ENCODE peak calls at places on chromosomes 3 and 15, in five cellular contexts. One of them, this sample, is unnamed.

GRCh38 chr3:157248590-157249425 is 88.9 kb upstream of the CCNL1 start:
- DNase-seq in uterus: no peak
- DNase-seq in tibial nerve: no peak
- DNase-seq in spleen: no peak
- DNase-seq in thyroid gland: peak; percentile 42
- DNase-seq in this sample: peak; percentile 33

GRCh38 chr15:80512729-80513670 is 108.8 kb downstream of the ARNT2 start:
- DNase-seq in spleen: no peak
- DNase-seq in thyroid gland: peak; percentile 66
- DNase-seq in tibial nerve: no peak
- DNase-seq in uterus: no peak
- DNase-seq in this sample: no peak

GRCh38 chr3:177279118-177279815 is 82.0 kb upstream of the TBL1XR1 start:
- DNase-seq in uterus: no peak
- DNase-seq in spleen: no peak
- DNase-seq in tibial nerve: no peak
- DNase-seq in thyroid gland: peak; percentile 59
- DNase-seq in this sample: no peak

GRCh38 chr3:59313365-59313764 is 263.5 kb upstream of the CFAP20DC start:
- DNase-seq in spleen: no peak
- DNase-seq in thyroid gland: peak; percentile 57
- DNase-seq in uterus: no peak
- DNase-seq in tibial nerve: peak; percentile 26
- DNase-seq in this sample: peak; percentile 30

GRCh38 chr15:93038064-93038705 is 50.8 kb downstream of the RGMA start:
- DNase-seq in thyroid gland: no peak
- DNase-seq in tibial nerve: no peak
- DNase-seq in uterus: no peak
- DNase-seq in spleen: peak; percentile 32
- DNase-seq in this sample: no peak

GRCh38 chr15:88803241-88803919 is at the start of gene ACAN:
- DNase-seq in tibial nerve: no peak
- DNase-seq in uterus: no peak
- DNase-seq in spleen: no peak
- DNase-seq in thyroid gland: no peak
- DNase-seq in this sample: no peak

GRCh38 chr15:61057830-61058529 is 171.1 kb downstream of the RORA start:
- DNase-seq in uterus: no peak
- DNase-seq in thyroid gland: peak; percentile 12
- DNase-seq in spleen: no peak
- DNase-seq in tibial nerve: no peak
- DNase-seq in this sample: no peak

GRCh38 chr3:51929420-51930003 is 12.2 kb downstream of the RRP9 start:
- DNase-seq in uterus: no peak
- DNase-seq in tibial nerve: no peak
- DNase-seq in spleen: no peak
- DNase-seq in thyroid gland: no peak
- DNase-seq in this sample: peak; percentile 34

GRCh38 chr3:38597502-38598060 is 51.9 kb downstream of the SCN5A start:
- DNase-seq in uterus: no peak
- DNase-seq in tibial nerve: no peak
- DNase-seq in spleen: peak; percentile 51
- DNase-seq in thyroid gland: no peak
- DNase-seq in this sample: no peak

GRCh38 chr3:126009181-126009580 is 40.2 kb downstream of the ROPN1B start:
- DNase-seq in tibial nerve: no peak
- DNase-seq in thyroid gland: no peak
- DNase-seq in spleen: no peak
- DNase-seq in uterus: no peak
- DNase-seq in this sample: no peak

GRCh38 chr3:183064475-183064874 is 34.8 kb downstream of the MCCC1 start:
- DNase-seq in thyroid gland: no peak
- DNase-seq in tibial nerve: no peak
- DNase-seq in spleen: no peak
- DNase-seq in uterus: no peak
- DNase-seq in this sample: no peak

GRCh38 chr3:158148218-158148617 is 38.3 kb downstream of the RSRC1 start:
- DNase-seq in tibial nerve: no peak
- DNase-seq in thyroid gland: no peak
- DNase-seq in spleen: no peak
- DNase-seq in uterus: no peak
- DNase-seq in this sample: no peak

GRCh38 chr15:67080118-67080899 is 14.9 kb downstream of the SMAD3 start:
- DNase-seq in spleen: no peak
- DNase-seq in thyroid gland: peak; percentile 80
- DNase-seq in tibial nerve: peak; percentile 57
- DNase-seq in uterus: peak; percentile 59
- DNase-seq in this sample: no peak

GRCh38 chr3:17412950-17413530 is 329.4 kb downstream of the TBC1D5 start:
- DNase-seq in thyroid gland: no peak
- DNase-seq in spleen: no peak
- DNase-seq in tibial nerve: peak; percentile 25
- DNase-seq in uterus: no peak
- DNase-seq in this sample: no peak

GRCh38 chr15:57857871-57858270 is 151.4 kb downstream of the POLR2M start:
- DNase-seq in thyroid gland: no peak
- DNase-seq in tibial nerve: no peak
- DNase-seq in spleen: no peak
- DNase-seq in uterus: no peak
- DNase-seq in this sample: no peak

GRCh38 chr3:48684480-48685143 is 1.1 kb downstream of the NCKIPSD start:
- DNase-seq in uterus: no peak
- DNase-seq in thyroid gland: no peak
- DNase-seq in spleen: no peak
- DNase-seq in tibial nerve: no peak
- DNase-seq in this sample: no peak

GRCh38 chr3:163785693-163786092 is 1292.6 kb downstream of the SI start:
- DNase-seq in thyroid gland: no peak
- DNase-seq in spleen: no peak
- DNase-seq in tibial nerve: no peak
- DNase-seq in uterus: no peak
- DNase-seq in this sample: no peak

GRCh38 chr15:64749999-64750657 is 25.3 kb downstream of the RBPMS2 start:
- DNase-seq in thyroid gland: no peak
- DNase-seq in spleen: no peak
- DNase-seq in tibial nerve: no peak
- DNase-seq in uterus: no peak
- DNase-seq in this sample: no peak

GRCh38 chr3:43316783-43317460 is 30.6 kb downstream of the SNRK start:
- DNase-seq in tibial nerve: no peak
- DNase-seq in spleen: no peak
- DNase-seq in uterus: no peak
- DNase-seq in thyroid gland: no peak
- DNase-seq in this sample: no peak

GRCh38 chr15:101448336-101448735 is 41.2 kb downstream of the PCSK6 start:
- DNase-seq in thyroid gland: no peak
- DNase-seq in uterus: no peak
- DNase-seq in tibial nerve: no peak
- DNase-seq in spleen: no peak
- DNase-seq in this sample: no peak

GRCh38 chr3:132268956-132269355 is 48.3 kb upstream of the ACP3 start:
- DNase-seq in tibial nerve: no peak
- DNase-seq in thyroid gland: peak; percentile 38
- DNase-seq in spleen: no peak
- DNase-seq in uterus: no peak
- DNase-seq in this sample: no peak

GRCh38 chr3:48644898-48645760 is 9.9 kb upstream of the SLC26A6 start:
- DNase-seq in uterus: no peak
- DNase-seq in spleen: no peak
- DNase-seq in tibial nerve: no peak
- DNase-seq in thyroid gland: no peak
- DNase-seq in this sample: no peak

GRCh38 chr3:48478631-48479555 is 25.1 kb downstream of the SHISA5 start:
- DNase-seq in thyroid gland: no peak
- DNase-seq in tibial nerve: no peak
- DNase-seq in spleen: peak; percentile 90
- DNase-seq in uterus: no peak
- DNase-seq in this sample: no peak

GRCh38 chr3:146077181-146077580 is 83.8 kb downstream of the PLOD2 start:
- DNase-seq in uterus: no peak
- DNase-seq in thyroid gland: no peak
- DNase-seq in spleen: no peak
- DNase-seq in tibial nerve: no peak
- DNase-seq in this sample: no peak

GRCh38 chr3:192207661-192208060 is 519.7 kb downstream of the FGF12 start:
- DNase-seq in spleen: no peak
- DNase-seq in uterus: no peak
- DNase-seq in thyroid gland: peak; percentile 81
- DNase-seq in tibial nerve: no peak
- DNase-seq in this sample: no peak

GRCh38 chr3:116930786-116931185 is 221.2 kb downstream of the TUSC7 start:
- DNase-seq in uterus: no peak
- DNase-seq in tibial nerve: no peak
- DNase-seq in thyroid gland: no peak
- DNase-seq in spleen: no peak
- DNase-seq in this sample: no peak
- TF ChIP-seq POLR2A in uterus: no peak
- TF ChIP-seq POLR2A in tibial nerve: no peak
- TF ChIP-seq POLR2A in thyroid gland: no peak
- TF ChIP-seq POLR2A in spleen: no peak
- TF ChIP-seq POLR2A in this sample: no peak

GRCh38 chr3:128369106-128369708 is 97.5 kb downstream of the DNAJB8 start:
- DNase-seq in tibial nerve: no peak
- DNase-seq in uterus: no peak
- DNase-seq in spleen: peak; percentile 34
- DNase-seq in thyroid gland: no peak
- DNase-seq in this sample: no peak
- TF ChIP-seq POLR2A in tibial nerve: no peak
- TF ChIP-seq POLR2A in uterus: no peak
- TF ChIP-seq POLR2A in spleen: no peak
- TF ChIP-seq POLR2A in thyroid gland: no peak
- TF ChIP-seq POLR2A in this sample: no peak

GRCh38 chr15:97981758-97982157 is 21.3 kb downstream of the ARRDC4 start:
- DNase-seq in tibial nerve: no peak
- DNase-seq in thyroid gland: no peak
- DNase-seq in uterus: no peak
- DNase-seq in spleen: no peak
- DNase-seq in this sample: no peak

GRCh38 chr15:97984157-97984556 is 23.7 kb downstream of the ARRDC4 start:
- DNase-seq in spleen: no peak
- DNase-seq in thyroid gland: no peak
- DNase-seq in tibial nerve: no peak
- DNase-seq in uterus: no peak
- DNase-seq in this sample: no peak

GRCh38 chr15:97991972-97992541 is 31.6 kb downstream of the ARRDC4 start:
- DNase-seq in spleen: no peak
- DNase-seq in uterus: no peak
- DNase-seq in tibial nerve: no peak
- DNase-seq in thyroid gland: no peak
- DNase-seq in this sample: no peak

GRCh38 chr15:97989330-97989729 is 28.8 kb downstream of the ARRDC4 start:
- DNase-seq in tibial nerve: no peak
- DNase-seq in thyroid gland: no peak
- DNase-seq in spleen: no peak
- DNase-seq in uterus: no peak
- DNase-seq in this sample: no peak

GRCh38 chr15:97986781-97987180 is 26.3 kb downstream of the ARRDC4 start:
- DNase-seq in thyroid gland: no peak
- DNase-seq in spleen: no peak
- DNase-seq in uterus: no peak
- DNase-seq in tibial nerve: no peak
- DNase-seq in this sample: no peak
- TF ChIP-seq POLR2A in thyroid gland: no peak
- TF ChIP-seq POLR2A in spleen: no peak
- TF ChIP-seq POLR2A in uterus: no peak
- TF ChIP-seq POLR2A in tibial nerve: no peak
- TF ChIP-seq POLR2A in this sample: no peak

GRCh38 chr3:9298236-9298635 is 48.8 kb upstream of the SRGAP3 start:
- DNase-seq in spleen: no peak
- DNase-seq in tibial nerve: no peak
- DNase-seq in uterus: no peak
- DNase-seq in thyroid gland: no peak
- DNase-seq in this sample: no peak

GRCh38 chr3:9296241-9296640 is 46.8 kb upstream of the SRGAP3 start:
- DNase-seq in uterus: no peak
- DNase-seq in tibial nerve: no peak
- DNase-seq in thyroid gland: no peak
- DNase-seq in spleen: no peak
- DNase-seq in this sample: no peak

GRCh38 chr3:9302425-9303181 is 53.2 kb upstream of the SRGAP3 start:
- DNase-seq in spleen: peak; percentile 93
- DNase-seq in thyroid gland: peak; percentile 93
- DNase-seq in tibial nerve: peak; percentile 62
- DNase-seq in uterus: peak; percentile 85
- DNase-seq in this sample: peak; percentile 73

GRCh38 chr3:9301091-9301490 is 51.6 kb upstream of the SRGAP3 start:
- DNase-seq in thyroid gland: no peak
- DNase-seq in uterus: no peak
- DNase-seq in spleen: no peak
- DNase-seq in tibial nerve: no peak
- DNase-seq in this sample: no peak

GRCh38 chr3:9301798-9302197 is 52.4 kb upstream of the SRGAP3 start:
- DNase-seq in tibial nerve: no peak
- DNase-seq in thyroid gland: no peak
- DNase-seq in uterus: no peak
- DNase-seq in spleen: no peak
- DNase-seq in this sample: no peak
- TF ChIP-seq POLR2A in tibial nerve: no peak
- TF ChIP-seq POLR2A in thyroid gland: no peak
- TF ChIP-seq POLR2A in uterus: no peak
- TF ChIP-seq POLR2A in spleen: no peak
- TF ChIP-seq POLR2A in this sample: no peak

DNA sequence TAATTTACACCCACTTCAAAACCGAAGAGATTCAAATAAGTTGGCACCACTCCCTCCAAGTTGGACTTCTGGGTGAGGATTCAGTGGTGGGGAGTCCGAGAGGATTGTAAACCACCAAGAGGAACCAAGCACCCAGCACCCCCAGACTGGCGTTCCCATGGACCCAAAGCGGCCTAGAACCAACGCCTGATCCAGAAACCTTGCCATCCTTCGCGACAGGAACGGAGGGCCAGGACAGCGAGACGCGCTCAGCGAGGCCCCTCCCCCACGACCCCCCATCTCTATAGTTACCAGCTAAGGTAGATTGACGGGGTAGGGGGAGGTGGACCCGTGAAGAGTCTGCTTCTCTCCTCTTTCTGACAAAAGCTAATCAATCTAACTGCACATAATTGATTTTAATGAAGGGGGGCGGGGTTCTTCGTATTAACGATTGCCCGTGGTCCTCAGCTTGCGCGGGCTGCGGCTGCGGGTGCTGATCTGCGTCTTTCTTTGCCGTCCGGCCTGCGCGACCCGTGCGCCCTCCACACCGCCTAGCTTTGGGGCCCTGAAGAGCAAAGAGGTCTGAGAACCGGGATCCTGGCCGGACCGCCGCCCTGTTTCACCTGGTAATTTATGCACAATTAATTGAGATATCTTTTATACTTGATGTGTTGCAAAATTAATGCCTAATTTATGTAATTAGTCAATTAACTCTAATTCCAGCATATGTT is 10.9 kb upstream of the FOXB1 start:
- DNase-seq in uterus: no peak
- DNase-seq in tibial nerve: no peak
- DNase-seq in spleen: no peak
- DNase-seq in thyroid gland: no peak
- DNase-seq in this sample: no peak
- TF ChIP-seq POLR2A in uterus: no peak
- TF ChIP-seq POLR2A in tibial nerve: no peak
- TF ChIP-seq POLR2A in spleen: no peak
- TF ChIP-seq POLR2A in thyroid gland: no peak
- TF ChIP-seq POLR2A in this sample: no peak

GRCh38 chr3:46934508-46935167 is 41.9 kb downstream of the CCDC12 start:
- DNase-seq in tibial nerve: no peak
- DNase-seq in thyroid gland: peak; percentile 56
- DNase-seq in uterus: no peak
- DNase-seq in spleen: peak; percentile 73
- DNase-seq in this sample: peak; percentile 72
- TF ChIP-seq POLR2A in tibial nerve: no peak
- TF ChIP-seq POLR2A in thyroid gland: no peak
- TF ChIP-seq POLR2A in uterus: no peak
- TF ChIP-seq POLR2A in spleen: no peak
- TF ChIP-seq POLR2A in this sample: no peak